ENCODE peak calls at places on chromosomes 3 and 15, in four cellular contexts. O, U, H and E are unnamed samples.

GRCh38 chr3:119322021-119322522 is 27.9 kb downstream of the ARHGAP31 start:
- DNase-seq in H (peak), O (peak), U (no peak), E (no peak)

GRCh38 chr3:45140392-45140791 is 5.8 kb downstream of the CDCP1 start:
- DNase-seq in H (peak), U (no peak), O (no peak), E (no peak)

GRCh38 chr3:12273045-12273695 is 15.7 kb upstream of the PPARG start:
- DNase-seq in U (no peak), O (no peak), H (no peak), E (no peak)

GRCh38 chr3:127389415-127389814 is 101.6 kb upstream of the PRR20G start:
- DNase-seq in U (no peak), O (no peak), H (peak), E (no peak)

GRCh38 chr15:88393719-88394519 is 73.3 kb downstream of the MRPL46 start:
- DNase-seq in U (no peak), O (peak), H (no peak), E (no peak)

GRCh38 chr3:191158800-191159199 is 40.2 kb upstream of the OSTN start:
- DNase-seq in U (no peak), H (no peak), O (no peak), E (no peak)

GRCh38 chr15:56353740-56354139 is 11.5 kb upstream of the TEX9 start:
- DNase-seq in H (no peak), O (no peak), U (no peak), E (no peak)

GRCh38 chr15:87118424-87118823 is 1038.8 kb downstream of the AGBL1 start:
- DNase-seq in U (no peak), H (no peak), O (no peak), E (no peak)

GRCh38 chr15:23687143-23687470 is at the start of gene NDN:
- DNase-seq in O (no peak), H (no peak), U (peak), E (peak)

GRCh38 chr3:161957467-161957866 is 460.9 kb downstream of the OTOL1 start:
- DNase-seq in U (no peak), O (peak), H (peak), E (no peak)

GRCh38 chr3:31135546-31135945 is 241.1 kb upstream of the GADL1 start:
- DNase-seq in O (peak), U (no peak), H (no peak), E (no peak)

GRCh38 chr3:31133541-31133940 is 239.1 kb upstream of the GADL1 start:
- DNase-seq in H (no peak), O (no peak), U (no peak), E (no peak)

GRCh38 chr3:31129241-31129640 is 234.8 kb upstream of the GADL1 start:
- DNase-seq in U (no peak), H (no peak), O (no peak), E (no peak)

GRCh38 chr3:31137718-31138465 is 243.4 kb upstream of the GADL1 start:
- DNase-seq in O (no peak), H (peak), U (no peak), E (no peak)

GRCh38 chr3:31132132-31132769 is 237.8 kb upstream of the GADL1 start:
- DNase-seq in H (peak), U (peak), O (peak), E (peak)
- TF ChIP-seq EZH2phosphoT487 in H (no peak), U (no peak), O (no peak), E (no peak)

GRCh38 chr3:13277130-13277783 is 142.9 kb downstream of the NUP210 start:
- DNase-seq in U (no peak), O (no peak), H (no peak), E (no peak)
- TF ChIP-seq EZH2 in U (no peak), O (no peak), H (no peak), E (no peak)

GRCh38 chr3:87435926-87436630 is 159.7 kb upstream of the POU1F1 start:
- DNase-seq in U (no peak), H (no peak), O (no peak), E (no peak)
- TF ChIP-seq EZH2phosphoT487 in U (no peak), H (no peak), O (no peak), E (no peak)

GRCh38 chr15:100966997-100967396 is 47.8 kb downstream of the LRRK1 start:
- DNase-seq in O (no peak), U (no peak), H (no peak), E (no peak)

GRCh38 chr15:100975043-100975442 is 55.9 kb downstream of the LRRK1 start:
- DNase-seq in U (no peak), H (no peak), O (no peak), E (no peak)

GRCh38 chr15:100973351-100974034 is 54.3 kb downstream of the LRRK1 start:
- DNase-seq in U (peak), O (no peak), H (no peak), E (peak)

GRCh38 chr15:100968043-100968966 is 49.1 kb downstream of the LRRK1 start:
- DNase-seq in O (no peak), H (peak), U (no peak), E (no peak)

DNA sequence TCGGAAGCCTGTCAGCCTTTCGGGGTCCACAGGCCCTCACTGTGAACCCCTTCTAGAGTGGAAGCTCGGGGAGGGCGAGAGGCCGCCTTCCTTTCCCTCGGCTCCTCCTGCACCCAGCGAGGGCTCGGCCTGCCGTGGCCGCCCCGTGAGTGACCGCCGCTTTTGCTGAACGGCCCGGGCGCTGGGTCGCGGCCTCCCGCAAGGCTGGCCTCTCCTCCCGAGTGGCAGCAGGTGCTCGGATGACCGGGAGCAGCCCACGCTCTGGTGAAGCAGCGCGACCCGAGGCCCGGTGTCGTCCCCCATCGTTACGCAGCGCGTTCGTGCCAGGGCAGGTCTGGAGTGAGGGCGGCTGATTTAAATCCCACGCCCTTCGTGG is 53.8 kb downstream of the LRRK1 start:
- DNase-seq in U (peak), H (no peak), O (no peak), E (no peak)
- TF ChIP-seq EZH2 in U (no peak), H (no peak), O (no peak), E (peak)

GRCh38 chr3:78978037-78978436 is 789.8 kb downstream of the ROBO1 start:
- DNase-seq in O (no peak), H (peak), U (no peak), E (no peak)
- TF ChIP-seq EZH2phosphoT487 in O (no peak), H (no peak), U (no peak), E (no peak)

DNA sequence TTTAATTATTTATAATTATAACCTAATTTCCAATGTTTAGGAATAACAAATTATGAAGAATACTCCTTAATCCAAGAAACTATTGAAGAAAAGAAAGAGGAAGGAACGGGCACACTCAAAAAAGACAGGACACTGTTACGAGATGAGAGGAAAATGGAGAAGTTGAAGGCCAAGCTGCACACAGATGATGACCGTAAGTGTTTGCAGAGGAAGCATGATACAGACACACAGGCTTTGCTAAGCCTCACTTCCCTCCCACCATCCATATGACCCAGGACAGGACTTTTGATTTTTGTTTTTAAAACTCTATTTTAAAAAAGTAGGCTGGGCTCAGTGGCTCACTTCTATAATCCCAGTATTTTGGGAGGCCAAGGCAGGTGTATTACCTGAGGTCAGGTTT is 389.4 kb upstream of the TPM1 start:
- DNase-seq in H (no peak), U (no peak), O (no peak), E (no peak)
- TF ChIP-seq EZH2 in H (no peak), U (no peak), O (no peak), E (no peak)

GRCh38 chr3:18432752-18433151 is 7.6 kb upstream of the SATB1 start:
- DNase-seq in H (no peak), O (no peak), U (no peak), E (no peak)
- TF ChIP-seq EZH2phosphoT487 in H (no peak), O (no peak), U (no peak), E (no peak)

GRCh38 chr3:15223684-15224575 is 17.9 kb downstream of the CAPN7 start:
- DNase-seq in O (no peak), H (peak), U (no peak), E (peak)
- TF ChIP-seq EZH2 in O (no peak), H (no peak), U (no peak), E (no peak)

GRCh38 chr15:85583404-85584390 is 203.3 kb downstream of the AKAP13 start:
- DNase-seq in O (no peak), H (peak), U (peak), E (no peak)
- TF ChIP-seq EZH2phosphoT487 in O (no peak), H (no peak), U (no peak), E (no peak)